ENCODE peak calls at places on chromosomes 7 and 10, in eight cellular contexts. One of them, this sample, is unnamed.

GRCh38 chr7:94206295-94206694 is 188.4 kb upstream of the COL1A2 start:
- DNase-seq in neuronal stem cell: no peak
- DNase-seq in cardiac muscle cell: peak; percentile 49
- DNase-seq in K562: no peak
- DNase-seq in pancreas: no peak
- DNase-seq in heart left ventricle: no peak
- DNase-seq in ascending aorta: no peak
- DNase-seq in CD4-positive, alpha-beta memory T cell: no peak
- DNase-seq in this sample: no peak

GRCh38 chr10:123891147-123892011 is at the start of gene CPXM2:
- DNase-seq in neuronal stem cell: no peak
- DNase-seq in cardiac muscle cell: no peak
- DNase-seq in K562: no peak
- DNase-seq in pancreas: no peak
- DNase-seq in heart left ventricle: peak; percentile 37
- DNase-seq in ascending aorta: no peak
- DNase-seq in CD4-positive, alpha-beta memory T cell: no peak
- DNase-seq in this sample: no peak

GRCh38 chr7:147861058-147861716 is 729.4 kb upstream of the C7orf33 start:
- DNase-seq in neuronal stem cell: no peak
- DNase-seq in cardiac muscle cell: peak; percentile 0
- DNase-seq in K562: no peak
- DNase-seq in pancreas: no peak
- DNase-seq in heart left ventricle: no peak
- DNase-seq in ascending aorta: no peak
- DNase-seq in CD4-positive, alpha-beta memory T cell: no peak
- DNase-seq in this sample: no peak

GRCh38 chr10:61763778-61764177 is 101.0 kb downstream of the CABCOCO1 start:
- DNase-seq in neuronal stem cell: no peak
- DNase-seq in cardiac muscle cell: no peak
- DNase-seq in K562: no peak
- DNase-seq in pancreas: no peak
- DNase-seq in heart left ventricle: no peak
- DNase-seq in ascending aorta: no peak
- DNase-seq in CD4-positive, alpha-beta memory T cell: no peak
- DNase-seq in this sample: no peak

GRCh38 chr10:78004215-78005026 is 24.9 kb downstream of the POLR3A start:
- DNase-seq in neuronal stem cell: no peak
- DNase-seq in cardiac muscle cell: no peak
- DNase-seq in K562: no peak
- DNase-seq in pancreas: no peak
- DNase-seq in heart left ventricle: no peak
- DNase-seq in ascending aorta: no peak
- DNase-seq in CD4-positive, alpha-beta memory T cell: no peak
- DNase-seq in this sample: no peak

GRCh38 chr7:73960548-73960947 is 67.4 kb upstream of the ELN start:
- DNase-seq in neuronal stem cell: no peak
- DNase-seq in cardiac muscle cell: no peak
- DNase-seq in K562: no peak
- DNase-seq in pancreas: no peak
- DNase-seq in heart left ventricle: no peak
- DNase-seq in ascending aorta: no peak
- DNase-seq in CD4-positive, alpha-beta memory T cell: no peak
- DNase-seq in this sample: no peak

GRCh38 chr10:43861966-43862751 is 213.5 kb upstream of the ZNF32 start:
- DNase-seq in neuronal stem cell: no peak
- DNase-seq in cardiac muscle cell: peak; percentile 89
- DNase-seq in K562: no peak
- DNase-seq in pancreas: no peak
- DNase-seq in heart left ventricle: no peak
- DNase-seq in ascending aorta: no peak
- DNase-seq in CD4-positive, alpha-beta memory T cell: no peak
- DNase-seq in this sample: no peak

GRCh38 chr10:7833210-7833609 is 14.9 kb downstream of the TAF3 start:
- DNase-seq in neuronal stem cell: no peak
- DNase-seq in cardiac muscle cell: no peak
- DNase-seq in K562: no peak
- DNase-seq in pancreas: no peak
- DNase-seq in heart left ventricle: no peak
- DNase-seq in ascending aorta: no peak
- DNase-seq in CD4-positive, alpha-beta memory T cell: no peak
- DNase-seq in this sample: no peak

GRCh38 chr7:95213148-95213547 is 111.2 kb downstream of the PON1 start:
- DNase-seq in neuronal stem cell: no peak
- DNase-seq in cardiac muscle cell: peak; percentile 54
- DNase-seq in K562: no peak
- DNase-seq in pancreas: no peak
- DNase-seq in heart left ventricle: no peak
- DNase-seq in ascending aorta: no peak
- DNase-seq in CD4-positive, alpha-beta memory T cell: no peak
- DNase-seq in this sample: no peak

GRCh38 chr10:105149371-105149871 is 508.3 kb downstream of the SORCS3 start:
- DNase-seq in neuronal stem cell: no peak
- DNase-seq in cardiac muscle cell: no peak
- DNase-seq in K562: no peak
- DNase-seq in pancreas: no peak
- DNase-seq in heart left ventricle: no peak
- DNase-seq in ascending aorta: no peak
- DNase-seq in CD4-positive, alpha-beta memory T cell: no peak
- DNase-seq in this sample: no peak

DNA sequence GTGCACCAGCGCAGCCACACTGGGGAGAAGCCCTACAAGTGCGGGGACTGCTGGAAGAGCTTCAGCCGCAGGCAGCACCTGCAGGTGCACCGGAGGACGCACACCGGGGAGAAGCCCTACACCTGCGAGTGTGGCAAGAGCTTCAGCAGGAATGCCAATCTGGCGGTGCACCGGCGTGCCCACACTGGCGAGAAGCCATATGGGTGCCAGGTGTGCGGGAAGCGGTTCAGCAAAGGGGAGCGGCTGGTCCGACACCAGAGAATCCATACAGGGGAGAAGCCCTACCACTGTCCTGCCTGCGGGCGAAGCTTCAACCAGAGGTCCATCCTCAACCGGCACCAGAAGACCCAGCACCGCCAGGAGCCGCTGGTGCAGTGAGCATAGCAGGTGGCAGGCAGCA is 12.9 kb downstream of the ZSCAN25 start:
- DNase-seq in neuronal stem cell: no peak
- DNase-seq in cardiac muscle cell: no peak
- DNase-seq in K562: no peak
- DNase-seq in pancreas: no peak
- DNase-seq in heart left ventricle: no peak
- DNase-seq in ascending aorta: no peak
- DNase-seq in CD4-positive, alpha-beta memory T cell: no peak
- DNase-seq in this sample: no peak
- H3K36me3 ChIP-seq in neuronal stem cell: peaks cover 45% of the 10 kb centered on the region
- H3K36me3 ChIP-seq in cardiac muscle cell: peaks cover 47% of the 10 kb centered on the region
- H3K36me3 ChIP-seq in K562: peaks cover 83% of the 10 kb centered on the region
- H3K36me3 ChIP-seq in pancreas: peaks cover 55% of the 10 kb centered on the region
- H3K36me3 ChIP-seq in heart left ventricle: peaks cover 82% of the 10 kb centered on the region
- H3K36me3 ChIP-seq in ascending aorta: peaks cover 50% of the 10 kb centered on the region
- H3K36me3 ChIP-seq in CD4-positive, alpha-beta memory T cell: peaks cover 61% of the 10 kb centered on the region
- H3K36me3 ChIP-seq in this sample: peaks cover 27% of the 10 kb centered on the region

DNA sequence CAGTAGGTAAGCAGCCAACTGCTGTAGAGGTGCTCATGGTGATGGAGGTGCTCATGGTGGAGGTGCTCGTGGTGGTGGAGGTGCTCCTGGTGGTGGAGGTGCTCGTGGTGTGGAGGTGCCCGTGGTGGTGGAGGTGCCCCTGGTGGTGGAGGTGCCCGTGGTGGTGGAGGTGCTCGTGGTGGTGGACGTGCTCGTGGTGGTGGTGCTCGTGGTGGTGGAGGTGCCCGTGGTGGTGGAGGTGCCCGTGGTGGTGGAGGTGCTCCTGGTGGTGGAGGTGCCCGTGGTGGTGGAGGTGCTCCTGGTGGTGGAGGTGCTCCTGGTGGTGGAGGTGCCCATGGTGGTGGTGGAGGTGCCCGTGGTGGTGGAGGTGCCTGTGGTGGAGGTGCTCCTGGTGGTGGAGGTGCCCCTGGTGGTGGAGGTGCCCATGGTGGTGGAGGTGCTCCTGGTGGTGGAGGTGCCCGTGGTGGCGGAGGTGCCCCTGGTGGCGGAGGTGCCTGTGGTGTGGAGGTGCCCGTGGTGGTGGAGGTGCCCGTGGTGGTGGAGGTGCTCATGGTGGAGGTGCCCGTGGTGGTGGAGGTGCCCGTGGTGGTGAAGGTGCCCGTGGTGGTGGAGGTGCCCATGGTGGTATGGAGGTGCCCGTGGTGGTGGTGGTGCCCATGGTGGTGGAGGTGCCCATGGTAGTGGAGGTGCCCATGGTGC is 517.3 kb downstream of the PTPRN2 start:
- DNase-seq in neuronal stem cell: no peak
- DNase-seq in cardiac muscle cell: no peak
- DNase-seq in K562: no peak
- DNase-seq in pancreas: peak; percentile 29
- DNase-seq in heart left ventricle: no peak
- DNase-seq in ascending aorta: no peak
- DNase-seq in CD4-positive, alpha-beta memory T cell: no peak
- DNase-seq in this sample: no peak
- H3K9me3 ChIP-seq in neuronal stem cell: peaks cover 6% of the 10 kb centered on the region
- H3K9me3 ChIP-seq in cardiac muscle cell: no peaks in the 10 kb centered on the region
- H3K9me3 ChIP-seq in K562: no peaks in the 10 kb centered on the region
- H3K9me3 ChIP-seq in pancreas: no peaks in the 10 kb centered on the region
- H3K9me3 ChIP-seq in heart left ventricle: no peaks in the 10 kb centered on the region
- H3K9me3 ChIP-seq in ascending aorta: no peaks in the 10 kb centered on the region
- H3K9me3 ChIP-seq in CD4-positive, alpha-beta memory T cell: no peaks in the 10 kb centered on the region
- H3K9me3 ChIP-seq in this sample: peaks cover 34% of the 10 kb centered on the region

DNA sequence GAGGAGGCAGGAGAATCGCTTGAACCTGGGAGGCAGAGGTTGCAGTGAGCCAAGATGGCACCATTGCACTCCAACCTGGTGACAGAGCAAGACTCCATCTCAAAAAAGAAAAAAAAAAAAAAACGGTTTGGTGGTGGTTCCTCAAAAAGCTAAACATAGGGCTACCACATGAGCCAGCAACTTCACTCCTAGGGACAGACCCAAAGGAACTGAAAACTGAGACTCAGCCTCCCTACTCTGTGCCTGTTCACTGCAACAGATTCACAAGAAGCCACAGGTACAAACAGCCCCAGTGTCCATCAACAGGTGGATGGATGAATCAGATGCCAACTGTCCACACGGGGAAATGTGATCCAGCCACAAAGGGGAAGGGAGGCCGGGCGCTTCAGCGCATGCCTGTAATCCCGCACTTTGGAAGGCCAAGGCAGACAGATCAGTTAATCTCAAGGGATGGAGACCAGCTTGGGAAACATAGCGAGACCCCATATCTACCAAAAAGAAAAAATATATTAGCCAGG is 79.2 kb upstream of the TNRC18 start:
- DNase-seq in neuronal stem cell: no peak
- DNase-seq in cardiac muscle cell: no peak
- DNase-seq in K562: no peak
- DNase-seq in pancreas: no peak
- DNase-seq in heart left ventricle: no peak
- DNase-seq in ascending aorta: no peak
- DNase-seq in CD4-positive, alpha-beta memory T cell: no peak
- DNase-seq in this sample: no peak
- H3K36me3 ChIP-seq in neuronal stem cell: peaks cover 28% of the 10 kb centered on the region
- H3K36me3 ChIP-seq in cardiac muscle cell: peaks cover 10% of the 10 kb centered on the region
- H3K36me3 ChIP-seq in K562: peaks cover 43% of the 10 kb centered on the region
- H3K36me3 ChIP-seq in pancreas: peaks cover 12% of the 10 kb centered on the region
- H3K36me3 ChIP-seq in heart left ventricle: peaks cover 32% of the 10 kb centered on the region
- H3K36me3 ChIP-seq in ascending aorta: peaks cover 15% of the 10 kb centered on the region
- H3K36me3 ChIP-seq in CD4-positive, alpha-beta memory T cell: peaks cover 9% of the 10 kb centered on the region
- H3K36me3 ChIP-seq in this sample: peaks cover 31% of the 10 kb centered on the region

GRCh38 chr10:42684517-42684916 is 46.1 kb upstream of the ZNF33B start:
- DNase-seq in neuronal stem cell: no peak
- DNase-seq in cardiac muscle cell: no peak
- DNase-seq in K562: no peak
- DNase-seq in pancreas: no peak
- DNase-seq in heart left ventricle: no peak
- DNase-seq in ascending aorta: no peak
- DNase-seq in CD4-positive, alpha-beta memory T cell: no peak
- DNase-seq in this sample: no peak

DNA sequence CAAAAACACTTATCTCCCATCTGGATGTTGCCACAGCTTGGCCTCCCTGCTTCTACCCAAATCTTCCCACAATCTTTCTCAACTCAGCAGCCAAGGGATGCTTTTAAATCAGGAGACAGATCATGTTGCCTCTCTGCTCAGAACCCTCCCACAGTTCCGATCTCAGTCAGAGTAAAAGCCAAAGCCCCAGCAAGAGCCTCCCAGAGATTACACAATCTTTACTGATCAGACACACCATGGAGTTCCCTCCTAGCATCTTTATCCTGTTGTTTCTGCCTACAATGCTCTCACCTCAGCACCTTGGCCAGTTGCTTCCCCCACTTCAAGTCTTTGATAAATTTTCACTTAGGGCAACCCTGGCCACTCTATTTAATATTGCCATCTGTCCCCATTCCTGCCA is 41.9 kb upstream of the ZNF33B start:
- DNase-seq in neuronal stem cell: no peak
- DNase-seq in cardiac muscle cell: no peak
- DNase-seq in K562: no peak
- DNase-seq in pancreas: no peak
- DNase-seq in heart left ventricle: no peak
- DNase-seq in ascending aorta: no peak
- DNase-seq in CD4-positive, alpha-beta memory T cell: no peak
- DNase-seq in this sample: no peak
- H3K9me3 ChIP-seq in neuronal stem cell: peaks cover 17% of the 10 kb centered on the region
- H3K9me3 ChIP-seq in cardiac muscle cell: peaks cover 4% of the 10 kb centered on the region
- H3K9me3 ChIP-seq in K562: no peaks in the 10 kb centered on the region
- H3K9me3 ChIP-seq in pancreas: no peaks in the 10 kb centered on the region
- H3K9me3 ChIP-seq in heart left ventricle: no peaks in the 10 kb centered on the region
- H3K9me3 ChIP-seq in ascending aorta: no peaks in the 10 kb centered on the region
- H3K9me3 ChIP-seq in CD4-positive, alpha-beta memory T cell: no peaks in the 10 kb centered on the region
- H3K9me3 ChIP-seq in this sample: no peaks in the 10 kb centered on the region